ENCODE peak calls at places on chromosomes 1 and 21, in seven cellular contexts. Q is GM13977; D is GM10248; X is effector CD4-positive, alpha-beta T cell; B is ovary; J is mucosa of descending colon; G is non-pigmented ciliary epithelial cell. N is an unnamed sample.
A peak's percentile ranks its signal among the peaks of the same experiment; 100 is the strongest.

GRCh38 chr1:196467230-196467629 is 141.0 kb downstream of the KCNT2 start:
- DNase-seq in J (no peak), Q (no peak), X (no peak), B (no peak), G (no peak), D (no peak), N (no peak)

GRCh38 chr21:32335601-32336575 is 37.2 kb downstream of the MRAP start:
- DNase-seq in D (no peak), B (peak; percentile 44), X (no peak), Q (no peak), G (no peak), J (no peak), N (no peak)

GRCh38 chr1:10540277-10541005 is 65.7 kb downstream of the PEX14 start:
- DNase-seq in J (no peak), G (no peak), D (no peak), X (no peak), B (peak; percentile 44), Q (no peak), N (no peak)

GRCh38 chr1:214660900-214661299 is 57.9 kb downstream of the CENPF start:
- DNase-seq in B (peak; percentile 26), X (no peak), D (no peak), J (no peak), Q (no peak), G (peak; percentile 73), N (peak; percentile 90)

GRCh38 chr1:11598461-11598860 is 55.8 kb downstream of the FBXO2 start:
- DNase-seq in X (no peak), G (no peak), B (no peak), J (no peak), Q (no peak), D (no peak), N (no peak)

GRCh38 chr1:208977012-208977411 is 606.5 kb upstream of the CAMK1G start:
- DNase-seq in D (no peak), B (no peak), Q (no peak), X (no peak), J (no peak), G (no peak), N (no peak)

GRCh38 chr1:170661646-170662411 is 2.1 kb upstream of the PRRX1 start:
- DNase-seq in D (no peak), G (no peak), B (peak; percentile 62), Q (no peak), J (no peak), X (no peak), N (no peak)

GRCh38 chr1:47529520-47530098 is 91.8 kb downstream of the FOXD2 start:
- DNase-seq in Q (no peak), D (no peak), J (no peak), B (no peak), G (no peak), X (no peak), N (peak; percentile 55)

GRCh38 chr21:42754270-42754933 is 101.0 kb downstream of the PDE9A start:
- DNase-seq in X (no peak), J (no peak), G (no peak), Q (no peak), D (no peak), B (no peak), N (no peak)

GRCh38 chr1:168799918-168800605 is 71.1 kb upstream of the DPT start:
- DNase-seq in D (no peak), B (no peak), Q (no peak), J (no peak), X (no peak), G (no peak), N (no peak)

GRCh38 chr1:54353959-54354358 is 52.2 kb downstream of the SSBP3 start:
- DNase-seq in B (no peak), J (no peak), Q (no peak), X (no peak), D (no peak), G (no peak), N (no peak)

GRCh38 chr1:58446368-58446767 is 100.2 kb downstream of the OMA1 start:
- DNase-seq in J (no peak), Q (no peak), X (no peak), B (peak; percentile 24), D (no peak), G (no peak), N (no peak)

GRCh38 chr1:84998642-84999280 is 1.8 kb upstream of the MCOLN2 start:
- DNase-seq in D (no peak), X (peak; percentile 47), B (no peak), Q (peak; percentile 65), G (no peak), J (no peak), N (peak; percentile 43)

GRCh38 chr1:46718340-46718726 is 581 bp downstream of the EFCAB14 start:
- DNase-seq in G (no peak), B (no peak), X (no peak), Q (no peak), J (no peak), D (no peak), N (peak; percentile 50)

GRCh38 chr1:12302798-12303447 is 73.1 kb downstream of the VPS13D start:
- DNase-seq in X (no peak), G (no peak), D (no peak), Q (no peak), B (no peak), J (no peak), N (no peak)

GRCh38 chr1:18998016-18998724 is 41.7 kb upstream of the IFFO2 start:
- DNase-seq in X (no peak), D (no peak), B (no peak), J (no peak), G (no peak), Q (no peak), N (no peak)

GRCh38 chr1:19478241-19478780 is 7.0 kb downstream of the CAPZB start:
- DNase-seq in Q (no peak), X (no peak), J (no peak), B (no peak), D (no peak), G (no peak), N (no peak)

GRCh38 chr1:65309317-65310077 is at the start of gene DNAJC6:
- DNase-seq in D (peak; percentile 66), Q (peak; percentile 70), X (no peak), J (peak; percentile 65), G (peak; percentile 3), B (peak; percentile 79), N (no peak)

GRCh38 chr1:196393742-196394141 is 214.5 kb downstream of the KCNT2 start:
- DNase-seq in G (no peak), Q (no peak), D (no peak), X (no peak), B (no peak), J (no peak), N (no peak)

GRCh38 chr1:56326056-56326455 is 253.3 kb downstream of the PLPP3 start:
- DNase-seq in Q (no peak), X (no peak), D (no peak), B (no peak), G (no peak), J (no peak), N (no peak)

GRCh38 chr1:214461305-214461704 is 90.1 kb downstream of the PTPN14 start:
- DNase-seq in B (no peak), G (no peak), J (no peak), X (no peak), D (no peak), Q (no peak), N (no peak)